ENCODE peak calls at places on chromosomes 5 and 9, in six cellular contexts. T, O, Q, K, N and U are unnamed samples.
A peak's percentile ranks its signal among the peaks of the same experiment; 100 is the strongest.

GRCh38 chr9:942805-943580 is 33.5 kb upstream of the DMRT3 start:
- DNase-seq in T (no peak), O (no peak), Q (no peak), K (no peak), N (no peak), U (no peak)

GRCh38 chr5:73143716-73144115 is 23.3 kb downstream of the TMEM171 start:
- DNase-seq in T (no peak), O (no peak), Q (no peak), K (no peak), N (no peak), U (no peak)

GRCh38 chr9:124855944-124856773 is 2.9 kb downstream of the WDR38 start:
- DNase-seq in T (no peak), O (peak; percentile 53), Q (peak; percentile 40), K (peak; percentile 84), N (no peak), U (peak; percentile 59)

GRCh38 chr9:95098391-95098921 is 219.1 kb downstream of the FANCC start:
- DNase-seq in T (no peak), O (no peak), Q (no peak), K (no peak), N (no peak), U (no peak)

GRCh38 chr5:120436996-120437395 is 27.1 kb upstream of the PRR16 start:
- DNase-seq in T (no peak), O (no peak), Q (no peak), K (no peak), N (no peak), U (no peak)

GRCh38 chr5:1401681-1402096 is 43.6 kb downstream of the SLC6A3 start:
- DNase-seq in T (no peak), O (no peak), Q (no peak), K (no peak), N (no peak), U (no peak)

GRCh38 chr5:34525761-34526160 is 130.4 kb upstream of the RAI14 start:
- DNase-seq in T (no peak), O (peak; percentile 37), Q (no peak), K (no peak), N (no peak), U (no peak)

GRCh38 chr9:33135086-33135958 is 31.8 kb downstream of the B4GALT1 start:
- DNase-seq in T (no peak), O (no peak), Q (no peak), K (no peak), N (no peak), U (no peak)

GRCh38 chr5:73312146-73312871 is 136.3 kb downstream of the FOXD1 start:
- DNase-seq in T (no peak), O (peak; percentile 32), Q (no peak), K (no peak), N (no peak), U (no peak)

GRCh38 chr5:32520995-32521394 is 64.4 kb upstream of the SUB1 start:
- DNase-seq in T (no peak), O (no peak), Q (no peak), K (no peak), N (no peak), U (no peak)

GRCh38 chr9:130535818-130536521 is 43.4 kb upstream of the FUBP3 start:
- DNase-seq in T (no peak), O (peak; percentile 82), Q (no peak), K (no peak), N (no peak), U (peak; percentile 25)

GRCh38 chr9:36991516-36992134 is 42.4 kb downstream of the PAX5 start:
- DNase-seq in T (peak; percentile 77), O (peak; percentile 51), Q (peak; percentile 54), K (peak; percentile 96), N (no peak), U (no peak)

GRCh38 chr5:179864686-179865085 is 6.1 kb upstream of the MRNIP start:
- DNase-seq in T (no peak), O (no peak), Q (no peak), K (no peak), N (no peak), U (no peak)

GRCh38 chr5:36680066-36680465 is 73.7 kb downstream of the SLC1A3 start:
- DNase-seq in T (no peak), O (no peak), Q (no peak), K (no peak), N (no peak), U (no peak)

GRCh38 chr9:37121881-37122280 is 1.5 kb downstream of the ZCCHC7 start:
- DNase-seq in T (no peak), O (no peak), Q (no peak), K (no peak), N (no peak), U (no peak)

GRCh38 chr5:141001466-141001853 is 35.2 kb downstream of the PCDHAC2 start:
- DNase-seq in T (no peak), O (no peak), Q (peak; percentile 40), K (peak; percentile 58), N (no peak), U (no peak)

GRCh38 chr5:67543704-67544103 is 347.1 kb upstream of the CD180 start:
- DNase-seq in T (no peak), O (no peak), Q (no peak), K (no peak), N (no peak), U (no peak)

GRCh38 chr5:65483474-65484346 is 2.0 kb upstream of the ADAMTS6 start:
- DNase-seq in T (no peak), O (no peak), Q (peak; percentile 52), K (no peak), N (peak; percentile 36), U (peak; percentile 63)

GRCh38 chr5:65482280-65482726 is 583 bp upstream of the ADAMTS6 start:
- DNase-seq in T (no peak), O (peak; percentile 12), Q (no peak), K (no peak), N (no peak), U (no peak)

GRCh38 chr5:65481171-65481575 is 547 bp downstream of the ADAMTS6 start:
- DNase-seq in T (no peak), O (no peak), Q (no peak), K (no peak), N (no peak), U (no peak)

GRCh38 chr5:65481635-65482271 is at the start of gene ADAMTS6:
- DNase-seq in T (peak; percentile 44), O (peak; percentile 79), Q (peak; percentile 43), K (peak; percentile 67), N (peak; percentile 55), U (peak; percentile 70)

DNA sequence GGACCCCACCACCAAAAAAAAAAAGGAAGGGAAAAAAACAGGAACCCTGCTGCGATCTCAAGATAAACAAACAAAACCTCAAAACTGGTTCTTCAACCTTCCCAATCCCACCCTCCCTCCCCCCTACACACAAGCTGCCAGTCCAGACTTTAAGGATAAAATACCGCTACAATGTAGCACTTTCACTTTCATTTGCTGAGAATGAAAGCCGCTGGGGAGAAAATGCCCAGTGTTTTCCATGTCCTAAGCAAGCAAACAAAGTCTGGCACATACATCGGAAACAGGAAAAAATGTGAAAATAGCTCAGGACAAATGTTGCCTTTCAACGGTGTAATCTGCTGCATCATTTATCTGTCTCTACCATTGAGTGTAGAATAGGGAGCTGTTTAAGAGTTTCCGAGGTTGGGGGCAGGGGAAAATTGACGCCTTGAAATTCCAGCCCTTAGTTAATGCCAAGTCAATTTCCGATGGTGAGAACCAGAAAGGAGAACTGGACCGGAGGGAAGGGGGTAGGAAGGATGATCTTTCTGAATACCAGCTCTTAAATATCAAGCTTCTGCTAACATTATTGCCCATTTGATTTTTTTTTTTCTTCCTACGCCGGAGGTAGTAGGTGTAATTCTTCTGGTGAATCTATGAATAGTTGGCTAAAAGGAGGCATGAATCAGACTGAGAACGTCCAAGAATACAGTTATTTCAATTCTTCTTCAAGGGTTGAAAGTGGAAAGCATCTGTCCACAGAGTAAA is 1.2 kb upstream of the ADAMTS6 start:
- DNase-seq in T (no peak), O (peak; percentile 48), Q (no peak), K (peak; percentile 46), N (peak; percentile 17), U (peak; percentile 21)
- TF ChIP-seq ZNF274 in T (no peak), O (no peak), Q (no peak), K (no peak), N (no peak), U (no peak)

GRCh38 chr5:150297934-150298595 is 4.6 kb downstream of the ARSI start:
- DNase-seq in T (no peak), O (no peak), Q (no peak), K (no peak), N (no peak), U (no peak)

GRCh38 chr5:150301170-150301505 is 1.6 kb downstream of the ARSI start:
- DNase-seq in T (no peak), O (no peak), Q (no peak), K (no peak), N (no peak), U (no peak)

GRCh38 chr5:150298701-150299451 is 3.8 kb downstream of the ARSI start:
- DNase-seq in T (no peak), O (no peak), Q (no peak), K (no peak), N (no peak), U (no peak)

GRCh38 chr5:150300496-150301169 is 2.1 kb downstream of the ARSI start:
- DNase-seq in T (no peak), O (no peak), Q (no peak), K (no peak), N (no peak), U (no peak)

DNA sequence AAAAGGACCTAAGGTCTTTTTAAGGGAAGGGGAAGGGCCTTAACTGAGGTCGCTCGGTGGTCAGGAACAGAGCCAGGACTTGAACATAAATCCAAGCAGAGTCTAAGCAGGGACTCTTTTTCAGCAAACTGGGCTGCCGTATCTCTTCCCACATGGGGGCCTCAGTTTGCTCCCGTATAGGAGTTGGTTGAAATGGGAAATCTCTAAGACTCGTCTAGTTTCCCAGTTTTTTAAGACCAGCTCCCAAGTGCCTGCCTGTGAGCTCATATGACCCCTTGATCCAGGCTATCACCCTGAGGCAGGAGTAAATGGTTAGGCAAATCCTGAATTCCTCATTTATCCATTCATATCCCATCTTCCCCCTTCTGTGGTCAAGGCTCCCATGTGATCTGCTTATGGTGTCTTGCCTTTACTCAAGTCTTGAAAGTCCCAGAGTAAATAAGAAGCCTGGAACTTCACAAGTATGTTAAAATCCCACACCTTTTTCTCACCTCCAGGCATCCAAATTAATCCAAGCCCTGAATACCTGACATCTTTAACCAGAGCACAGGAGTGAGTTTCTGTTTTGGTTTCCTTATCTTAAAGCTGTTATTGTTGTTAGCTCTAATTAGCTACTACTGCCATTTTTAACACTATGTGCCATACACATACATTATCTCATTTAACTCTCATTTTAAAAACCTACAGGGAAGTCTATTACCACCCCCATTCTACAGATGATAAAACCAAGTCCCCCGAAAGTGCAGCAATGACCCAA is 3.0 kb downstream of the ARSI start:
- DNase-seq in T (no peak), O (no peak), Q (no peak), K (no peak), N (no peak), U (no peak)
- TF ChIP-seq ZNF274 in T (no peak), O (no peak), Q (no peak), K (no peak), N (no peak), U (no peak)

GRCh38 chr9:83062011-83062652 is 810 bp downstream of the RASEF start:
- DNase-seq in T (peak; percentile 15), O (no peak), Q (no peak), K (peak; percentile 60), N (no peak), U (no peak)
- TF ChIP-seq ZNF274 in T (no peak), O (no peak), Q (no peak), K (no peak), N (no peak), U (no peak)

DNA sequence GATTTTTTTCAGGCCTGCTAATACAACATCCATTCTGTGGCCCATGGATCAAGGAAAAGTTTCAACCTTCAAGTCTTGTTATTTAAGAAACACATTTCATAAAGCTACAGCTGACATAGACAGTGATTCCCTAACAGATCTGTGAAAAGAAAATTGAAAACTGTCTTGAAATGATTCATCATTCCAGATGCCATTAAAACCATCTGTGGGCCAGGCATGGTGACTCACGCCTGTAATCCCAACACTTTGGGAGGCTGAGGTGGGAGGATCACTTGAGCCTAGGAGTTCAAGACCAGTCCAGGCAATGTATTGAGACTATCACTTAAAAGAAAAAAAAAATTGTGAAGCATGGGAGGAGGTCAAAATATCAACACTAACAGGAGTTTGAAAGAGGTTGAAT is 6.0 kb downstream of the RAPGEF6 start:
- DNase-seq in T (no peak), O (no peak), Q (no peak), K (no peak), N (no peak), U (no peak)
- TF ChIP-seq ZNF274 in T (no peak), O (no peak), Q (no peak), K (no peak), N (no peak), U (no peak)